ENCODE peak calls at places on chromosomes 11 and 22, in eight cellular contexts. One of them, this sample, is unnamed.

GRCh38 chr11:38169286-38169685 is 1571.2 kb upstream of the RAG2 start:
- DNase-seq in cardiac muscle cell: no peak
- DNase-seq in fibroblast of pulmonary artery: peak
- DNase-seq in NAMALWA: no peak
- DNase-seq in foreskin fibroblast: peak
- DNase-seq in RCC 7860: no peak
- DNase-seq in GM13976: no peak
- DNase-seq in fibroblast of the aortic adventitia: peak
- DNase-seq in this sample: peak

GRCh38 chr11:10592331-10592730 is 23.9 kb upstream of the LYVE1 start:
- DNase-seq in cardiac muscle cell: no peak
- DNase-seq in fibroblast of pulmonary artery: peak
- DNase-seq in NAMALWA: no peak
- DNase-seq in foreskin fibroblast: peak
- DNase-seq in RCC 7860: peak
- DNase-seq in GM13976: no peak
- DNase-seq in fibroblast of the aortic adventitia: peak
- DNase-seq in this sample: peak

GRCh38 chr22:24134090-24134846 is 47.0 kb upstream of the SUSD2 start:
- DNase-seq in cardiac muscle cell: peak
- DNase-seq in fibroblast of pulmonary artery: no peak
- DNase-seq in NAMALWA: peak
- DNase-seq in foreskin fibroblast: no peak
- DNase-seq in RCC 7860: no peak
- DNase-seq in GM13976: no peak
- DNase-seq in fibroblast of the aortic adventitia: no peak
- DNase-seq in this sample: no peak

GRCh38 chr11:72750086-72750485 is 2.1 kb downstream of the ARAP1 start:
- DNase-seq in cardiac muscle cell: no peak
- DNase-seq in fibroblast of pulmonary artery: no peak
- DNase-seq in NAMALWA: no peak
- DNase-seq in foreskin fibroblast: no peak
- DNase-seq in RCC 7860: no peak
- DNase-seq in GM13976: no peak
- DNase-seq in fibroblast of the aortic adventitia: no peak
- DNase-seq in this sample: no peak

GRCh38 chr11:28835790-28836189 is 727.6 kb downstream of the METTL15 start:
- DNase-seq in cardiac muscle cell: no peak
- DNase-seq in fibroblast of pulmonary artery: peak
- DNase-seq in NAMALWA: no peak
- DNase-seq in foreskin fibroblast: peak
- DNase-seq in RCC 7860: peak
- DNase-seq in GM13976: no peak
- DNase-seq in fibroblast of the aortic adventitia: peak
- DNase-seq in this sample: peak

GRCh38 chr11:111177037-111177988 is 68.2 kb upstream of the POU2AF2 start:
- DNase-seq in cardiac muscle cell: no peak
- DNase-seq in fibroblast of pulmonary artery: no peak
- DNase-seq in NAMALWA: peak
- DNase-seq in foreskin fibroblast: no peak
- DNase-seq in RCC 7860: no peak
- DNase-seq in GM13976: peak
- DNase-seq in fibroblast of the aortic adventitia: no peak
- DNase-seq in this sample: no peak

GRCh38 chr11:98601181-98601773 is 419.5 kb upstream of the CNTN5 start:
- DNase-seq in cardiac muscle cell: no peak
- DNase-seq in fibroblast of pulmonary artery: no peak
- DNase-seq in NAMALWA: no peak
- DNase-seq in foreskin fibroblast: no peak
- DNase-seq in RCC 7860: no peak
- DNase-seq in GM13976: no peak
- DNase-seq in fibroblast of the aortic adventitia: no peak
- DNase-seq in this sample: no peak

GRCh38 chr11:296976-297665 is 2.2 kb downstream of the IFITM5 start:
- DNase-seq in cardiac muscle cell: no peak
- DNase-seq in fibroblast of pulmonary artery: no peak
- DNase-seq in NAMALWA: no peak
- DNase-seq in foreskin fibroblast: no peak
- DNase-seq in RCC 7860: no peak
- DNase-seq in GM13976: no peak
- DNase-seq in fibroblast of the aortic adventitia: peak
- DNase-seq in this sample: no peak

GRCh38 chr11:128503231-128503991 is 83.9 kb downstream of the ETS1 start:
- DNase-seq in cardiac muscle cell: no peak
- DNase-seq in fibroblast of pulmonary artery: peak
- DNase-seq in NAMALWA: peak
- DNase-seq in foreskin fibroblast: peak
- DNase-seq in RCC 7860: peak
- DNase-seq in GM13976: no peak
- DNase-seq in fibroblast of the aortic adventitia: peak
- DNase-seq in this sample: peak

GRCh38 chr22:24357547-24357946 is 69.9 kb upstream of the ADORA2A start:
- DNase-seq in cardiac muscle cell: no peak
- DNase-seq in fibroblast of pulmonary artery: no peak
- DNase-seq in NAMALWA: no peak
- DNase-seq in foreskin fibroblast: peak
- DNase-seq in RCC 7860: no peak
- DNase-seq in GM13976: no peak
- DNase-seq in fibroblast of the aortic adventitia: no peak
- DNase-seq in this sample: no peak